ENCODE peak calls at places on chromosomes 7 and 10, in five cellular contexts. X, O, Z, W and C are unnamed samples.

GRCh38 chr10:53690556-53691240 is 918.1 kb upstream of the MBL2 start:
- DNase-seq in Z (no peak), O (no peak), X (no peak), W (no peak), C (no peak)

GRCh38 chr7:41940760-41941343 is 238.0 kb upstream of the INHBA start:
- DNase-seq in Z (peak), O (no peak), W (peak), X (peak), C (peak)

GRCh38 chr7:34339061-34339526 is 318.9 kb upstream of the NPSR1 start:
- DNase-seq in Z (no peak), O (no peak), W (no peak), X (no peak), C (no peak)

GRCh38 chr7:112791465-112792168 is 1.4 kb upstream of the TMEM168 start:
- DNase-seq in X (no peak), W (no peak), Z (no peak), O (no peak), C (no peak)

GRCh38 chr10:22103701-22104100 is 100.2 kb upstream of the DNAJC1 start:
- DNase-seq in O (no peak), X (no peak), Z (no peak), W (no peak), C (peak)

GRCh38 chr7:132495931-132496330 is 80.3 kb downstream of the PLXNA4 start:
- DNase-seq in O (peak), X (no peak), W (no peak), Z (no peak), C (no peak)

GRCh38 chr7:104926905-104927454 is 87.0 kb upstream of the KMT2E start:
- DNase-seq in W (no peak), O (no peak), X (no peak), Z (no peak), C (no peak)

GRCh38 chr7:7263297-7264230 is 81.2 kb downstream of the C1GALT1 start:
- DNase-seq in Z (no peak), X (no peak), W (no peak), O (no peak), C (no peak)

GRCh38 chr10:62354941-62355340 is 19.2 kb upstream of the ZNF365 start:
- DNase-seq in Z (no peak), X (no peak), O (no peak), W (no peak), C (no peak)

GRCh38 chr10:113666682-113667252 is 2.9 kb upstream of the NRAP start:
- DNase-seq in W (no peak), X (no peak), O (no peak), Z (no peak), C (no peak)

GRCh38 chr7:199465-200249 is 7.3 kb downstream of the FAM20C start:
- DNase-seq in X (no peak), Z (no peak), W (no peak), O (no peak), C (no peak)

GRCh38 chr7:4681218-4681851 is 760 bp upstream of the FOXK1 start:
- DNase-seq in Z (no peak), X (no peak), O (no peak), W (no peak), C (peak)

GRCh38 chr7:157250605-157251228 is 86.1 kb upstream of the DNAJB6 start:
- DNase-seq in Z (peak), W (no peak), O (no peak), X (no peak), C (peak)

GRCh38 chr7:136728945-136729344 is 139.5 kb upstream of the CHRM2 start:
- DNase-seq in O (no peak), Z (no peak), X (no peak), W (no peak), C (no peak)

GRCh38 chr7:17144313-17144712 is 154.1 kb upstream of the AHR start:
- DNase-seq in X (no peak), Z (no peak), W (no peak), O (no peak), C (peak)

GRCh38 chr7:158824028-158824427 is 5.3 kb downstream of the ESYT2 start:
- DNase-seq in O (no peak), Z (no peak), W (no peak), X (no peak), C (no peak)

GRCh38 chr7:20331231-20331880 is 656 bp downstream of the ITGB8 start:
- DNase-seq in X (peak), Z (peak), O (peak), W (no peak), C (peak)

GRCh38 chr7:134766779-134767566 is 12.5 kb upstream of the CALD1 start:
- DNase-seq in X (no peak), W (no peak), O (no peak), Z (peak), C (no peak)

GRCh38 chr7:2760098-2760889 is 72.3 kb downstream of the AMZ1 start:
- DNase-seq in X (peak), O (peak), Z (peak), W (peak), C (peak)

GRCh38 chr7:91168766-91169518 is 95.3 kb upstream of the FZD1 start:
- DNase-seq in W (no peak), X (no peak), Z (no peak), O (no peak), C (no peak)

GRCh38 chr10:34254596-34254995 is 560.5 kb downstream of the PARD3 start:
- DNase-seq in X (no peak), W (no peak), O (no peak), Z (no peak), C (no peak)

GRCh38 chr7:76352193-76352592 is 6.6 kb downstream of the YWHAG start:
- DNase-seq in X (peak), Z (no peak), W (no peak), O (no peak), C (no peak)

GRCh38 chr10:98919899-98920298 is 315.8 kb downstream of the HPSE2 start:
- DNase-seq in W (no peak), Z (no peak), O (no peak), X (no peak), C (peak)

GRCh38 chr7:78254397-78255055 is 456.0 kb downstream of the PHTF2 start:
- DNase-seq in O (no peak), X (no peak), Z (no peak), W (no peak), C (no peak)

GRCh38 chr7:7820939-7821338 is 102.5 kb upstream of the RPA3 start:
- DNase-seq in O (no peak), Z (no peak), W (no peak), X (no peak), C (no peak)

GRCh38 chr7:44767134-44767911 is 18.7 kb downstream of the ZMIZ2 start:
- DNase-seq in X (peak), W (no peak), Z (no peak), O (peak), C (no peak)

GRCh38 chr10:46227571-46228075 is 59.2 kb upstream of the ANTXRL start:
- DNase-seq in O (peak), W (peak), X (no peak), Z (no peak), C (no peak)

GRCh38 chr7:136064627-136065237 is 87.6 kb upstream of the MTPN start:
- DNase-seq in W (no peak), X (no peak), O (no peak), Z (no peak), C (no peak)

GRCh38 chr7:85950418-85950817 is 693.3 kb upstream of the GRM3 start:
- DNase-seq in Z (no peak), X (no peak), O (no peak), W (no peak), C (no peak)

GRCh38 chr7:108413782-108414492 is 42.3 kb downstream of the NRCAM start:
- DNase-seq in Z (no peak), X (no peak), W (no peak), O (no peak), C (no peak)

GRCh38 chr10:114632869-114633715 is 25.0 kb downstream of the ABLIM1 start:
- DNase-seq in Z (peak), O (no peak), X (peak), W (peak), C (no peak)

GRCh38 chr7:29274156-29275017 is 79.8 kb downstream of the CHN2 start:
- DNase-seq in O (no peak), Z (no peak), W (no peak), X (no peak), C (no peak)

GRCh38 chr7:17690030-17690429 is 250.3 kb downstream of the SNX13 start:
- DNase-seq in W (no peak), X (no peak), Z (no peak), O (no peak), C (no peak)

GRCh38 chr7:152664636-152665035 is 11.3 kb downstream of the XRCC2 start:
- DNase-seq in X (no peak), O (no peak), W (no peak), Z (no peak), C (no peak)

GRCh38 chr7:156927571-156928405 is 21.7 kb upstream of the NOM1 start:
- DNase-seq in O (no peak), X (no peak), Z (no peak), W (no peak), C (no peak)

GRCh38 chr10:90224791-90225566 is 523.6 kb downstream of the KIF20B start:
- DNase-seq in O (no peak), X (no peak), Z (no peak), W (no peak), C (no peak)

GRCh38 chr10:129838794-129839193 is 125.3 kb downstream of the EBF3 start:
- DNase-seq in Z (no peak), W (no peak), O (no peak), X (no peak), C (no peak)

DNA sequence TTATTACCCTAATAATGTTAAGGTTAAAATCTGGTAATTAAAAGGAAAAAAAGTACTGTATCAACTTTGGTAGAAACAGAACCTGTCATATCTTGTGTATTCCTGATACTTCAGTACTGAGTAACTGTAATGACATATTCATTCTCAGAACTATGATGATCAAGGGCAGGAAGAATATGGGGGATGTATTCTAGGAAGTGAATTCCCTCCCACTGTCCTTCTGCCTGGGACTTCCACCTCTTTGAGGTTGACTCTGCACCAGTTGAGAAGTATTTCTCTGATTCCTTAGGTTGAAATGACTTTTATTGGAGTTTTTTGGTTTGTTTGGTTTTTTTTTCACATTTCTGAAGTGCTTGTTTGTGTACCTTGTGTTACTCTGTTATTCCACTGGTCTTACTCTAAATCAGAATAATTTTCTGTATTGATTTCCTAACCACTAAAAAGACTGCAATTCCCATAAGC is 36.9 kb downstream of the WASL start:
- DNase-seq in W (no peak), O (no peak), Z (no peak), X (no peak), C (no peak)
- TF ChIP-seq POLR2A in W (no peak), O (no peak), Z (no peak), X (no peak), C (no peak)

DNA sequence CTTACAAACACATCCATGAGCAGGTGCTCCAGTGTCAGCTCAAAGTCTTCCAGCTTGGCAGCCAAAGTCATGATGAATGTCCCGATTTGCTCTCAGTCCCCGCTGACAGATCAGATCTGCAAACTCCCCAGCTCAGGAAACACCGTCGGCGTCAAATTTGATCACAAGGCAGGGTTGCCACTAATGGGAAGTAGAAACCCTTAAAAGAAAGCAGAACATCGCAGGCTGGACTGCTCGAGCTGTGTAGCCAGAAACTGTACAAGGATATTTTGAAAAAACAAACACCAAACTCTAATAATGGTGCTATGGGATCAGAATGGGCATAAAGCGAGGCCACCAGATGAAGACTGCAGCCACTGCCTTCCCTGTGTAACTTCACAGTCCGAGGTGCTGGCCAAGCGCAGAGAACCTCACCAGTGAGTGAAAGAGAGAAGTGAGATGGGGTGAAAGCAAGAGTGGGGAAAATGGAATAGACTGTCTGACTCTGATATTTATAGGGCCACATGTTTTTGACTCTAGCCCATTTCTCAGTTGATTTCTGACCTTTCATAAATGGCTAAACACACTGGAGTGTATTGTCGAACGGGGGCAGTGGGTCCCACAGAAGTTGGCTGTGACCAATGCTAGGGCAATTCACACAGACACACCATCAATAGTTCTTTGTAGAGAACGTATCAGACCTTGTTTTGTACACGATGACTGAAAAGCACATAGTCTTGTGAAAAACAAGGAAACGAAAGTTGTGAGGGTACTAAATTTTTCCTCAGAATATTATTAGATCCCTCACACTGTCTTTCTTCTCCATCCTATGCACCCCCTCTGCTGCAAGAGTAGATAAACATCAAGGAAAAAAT is 306.1 kb downstream of the FRMD4A start:
- DNase-seq in X (no peak), Z (peak), W (peak), O (no peak), C (no peak)
- TF ChIP-seq POLR2A in X (no peak), Z (no peak), W (no peak), O (no peak), C (no peak)

DNA sequence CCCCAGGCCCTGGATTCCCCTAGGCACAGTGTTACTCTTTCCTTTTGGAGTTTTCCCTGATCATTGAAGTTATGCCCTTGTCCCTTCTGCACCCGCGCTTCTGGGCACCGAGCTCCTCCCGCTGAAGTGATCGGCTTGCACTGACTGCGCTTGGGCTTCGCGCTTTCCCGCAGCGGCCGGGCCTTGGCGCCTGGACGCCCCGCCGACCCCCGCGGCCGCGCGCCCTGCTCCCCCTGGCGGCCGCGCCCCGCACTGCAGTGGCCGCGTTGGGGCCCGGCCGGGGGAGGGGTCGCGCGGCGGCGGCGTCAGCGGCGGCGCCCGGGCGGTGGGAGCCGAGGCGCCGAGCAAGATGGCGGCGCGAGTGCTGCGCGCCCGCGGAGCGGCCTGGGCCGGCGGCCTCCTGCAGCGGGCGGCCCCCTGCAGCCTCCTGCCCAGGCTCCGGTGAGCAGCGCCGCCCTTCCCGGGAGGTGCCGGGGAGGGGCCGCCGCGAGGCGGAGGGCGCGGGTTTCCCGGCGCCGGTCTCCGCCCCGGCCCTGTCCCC is at the start of gene NIPSNAP2:
- DNase-seq in Z (no peak), O (no peak), W (no peak), X (peak), C (peak)
- TF ChIP-seq POLR2A in Z (peak), O (no peak), W (no peak), X (no peak), C (no peak)

GRCh38 chr10:18658992-18659783 is at the start of gene ARL5B:
- DNase-seq in X (peak), W (peak), Z (peak), O (peak), C (peak)
- TF ChIP-seq POLR2A in X (peak), W (peak), Z (peak), O (peak), C (peak)

DNA sequence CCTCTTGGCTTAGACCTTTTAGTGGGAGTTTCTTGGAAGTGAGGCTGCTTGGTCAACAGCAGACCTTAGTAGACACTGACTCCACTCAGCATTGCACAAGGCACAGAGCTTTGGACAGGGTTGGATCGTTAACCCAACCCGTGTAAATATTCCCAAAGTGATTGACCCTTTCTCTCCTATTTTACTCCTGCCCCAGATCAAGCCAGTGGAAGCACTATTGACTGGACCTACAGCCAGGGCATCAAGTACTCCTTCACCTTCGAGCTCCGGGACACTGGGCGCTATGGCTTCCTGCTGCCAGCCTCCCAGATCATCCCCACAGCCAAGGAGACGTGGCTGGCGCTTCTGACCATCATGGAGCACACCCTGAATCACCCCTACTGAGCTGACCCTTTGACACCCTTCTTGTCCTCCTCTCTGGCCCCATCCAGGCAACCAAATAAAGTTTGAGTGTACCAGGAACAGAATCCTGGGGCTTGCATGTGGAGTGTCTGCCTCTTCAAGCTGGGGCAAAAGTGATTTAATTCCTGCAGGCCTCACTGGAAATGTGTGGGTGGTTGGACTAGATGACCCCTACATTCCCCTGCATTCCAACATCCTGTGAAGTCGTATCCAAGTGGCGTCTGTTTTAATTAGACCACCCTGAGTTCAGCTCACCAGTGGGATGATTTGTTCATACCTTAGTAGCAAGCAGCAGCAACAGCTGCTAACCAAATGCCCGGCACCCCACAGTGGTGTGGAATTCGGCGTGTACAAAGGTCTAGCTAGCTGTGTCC is 7.5 kb downstream of the CPA1 start:
- DNase-seq in W (no peak), Z (no peak), O (no peak), X (peak), C (no peak)
- TF ChIP-seq POLR2A in W (no peak), Z (no peak), O (no peak), X (no peak), C (no peak)

GRCh38 chr10:93993782-93994668 is at the start of gene PLCE1:
- DNase-seq in O (peak), W (no peak), Z (no peak), X (peak), C (peak)
- TF ChIP-seq POLR2A in O (no peak), W (no peak), Z (no peak), X (no peak), C (no peak)

DNA sequence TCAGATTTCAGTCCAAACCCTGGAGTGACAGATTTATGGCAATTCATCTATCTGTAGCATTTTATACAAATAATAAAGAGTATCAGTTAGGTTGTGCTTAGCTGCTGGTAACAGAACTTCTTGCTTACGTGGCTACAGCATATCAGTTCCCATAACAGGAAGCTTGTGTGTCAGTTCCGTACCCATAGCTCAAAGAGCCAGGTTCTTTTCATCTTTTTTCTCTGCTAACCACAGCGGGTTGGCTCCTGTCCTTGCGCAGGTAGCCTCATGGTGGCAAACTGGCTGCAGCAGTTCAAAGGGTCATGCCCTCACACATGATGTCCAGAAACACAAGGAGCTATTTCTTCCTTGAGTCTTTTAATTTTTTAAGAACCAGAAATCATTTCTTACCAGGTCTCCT is 1041.8 kb downstream of the GATA3 start:
- DNase-seq in O (no peak), X (no peak), W (no peak), Z (no peak), C (no peak)
- TF ChIP-seq POLR2A in O (no peak), X (no peak), W (no peak), Z (no peak), C (no peak)

DNA sequence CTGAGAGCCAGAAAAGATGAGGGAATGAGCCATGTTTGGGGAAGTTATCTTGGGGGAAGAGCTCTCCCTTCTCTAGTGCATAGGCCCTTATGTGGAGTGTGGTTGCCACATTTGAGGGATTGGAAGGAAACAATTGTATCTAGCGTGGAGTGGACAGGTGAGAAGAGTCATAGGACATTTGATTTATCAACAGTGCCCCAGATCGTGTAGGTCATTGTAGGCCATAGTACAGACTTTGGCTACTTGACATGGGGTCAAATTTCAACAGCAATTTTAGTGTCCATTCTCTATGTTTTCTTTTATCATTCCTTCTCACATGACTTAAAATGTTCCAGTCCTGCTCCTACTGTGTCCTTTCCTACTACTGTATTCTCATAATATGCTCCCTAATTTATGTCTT is 1182.8 kb downstream of the SORCS1 start:
- DNase-seq in W (no peak), O (no peak), X (no peak), Z (no peak), C (no peak)
- TF ChIP-seq POLR2A in W (no peak), O (no peak), X (no peak), Z (no peak), C (no peak)